ENCODE peak calls at places on chromosomes 13 and 19, in four cellular contexts. R is K562, Y is H1, U is HepG2. I is an unnamed sample.

GRCh38 chr19:42148270-42148669 is 16.0 kb upstream of the POU2F2 start:
- DNase-seq in Y (no peak), U (no peak), R (no peak), I (no peak)

GRCh38 chr13:21445759-21446158 is 13.3 kb downstream of the ZDHHC20 start:
- DNase-seq in Y (no peak), R (no peak), U (no peak), I (no peak)

GRCh38 chr19:39399684-39400465 is 6.8 kb upstream of the ZFP36 start:
- DNase-seq in U (no peak), Y (no peak), R (no peak), I (no peak)

GRCh38 chr13:76711515-76712182 is 174.6 kb downstream of the KCTD12 start:
- DNase-seq in R (no peak), U (no peak), Y (no peak), I (peak; percentile 10)

GRCh38 chr13:38674208-38674607 is 12.7 kb upstream of the FREM2 start:
- DNase-seq in Y (no peak), U (no peak), R (no peak), I (no peak)

GRCh38 chr19:46221981-46222610 is 7.4 kb upstream of the IGFL1 start:
- DNase-seq in Y (no peak), U (no peak), R (no peak), I (peak; percentile 98)

GRCh38 chr13:75091707-75092106 is 390.3 kb downstream of the TBC1D4 start:
- DNase-seq in R (no peak), Y (no peak), U (no peak), I (no peak)

GRCh38 chr19:40494191-40494838 is 27.5 kb downstream of the SPTBN4 start:
- DNase-seq in Y (no peak), U (no peak), R (no peak), I (no peak)

GRCh38 chr13:73036566-73036965 is 22.2 kb upstream of the KLF5 start:
- DNase-seq in R (no peak), Y (no peak), U (no peak), I (no peak)

GRCh38 chr13:23799945-23800344 is 89.3 kb downstream of the MIPEP start:
- DNase-seq in U (no peak), Y (no peak), R (no peak), I (no peak)

GRCh38 chr13:24159362-24159761 is 1.2 kb upstream of the SPATA13 start:
- DNase-seq in R (peak; percentile 7), Y (no peak), U (no peak), I (no peak)

GRCh38 chr13:37681295-37682032 is 82.9 kb upstream of the POSTN start:
- DNase-seq in R (no peak), Y (no peak), U (no peak), I (no peak)

GRCh38 chr13:33721719-33722118 is 96.2 kb upstream of the RFC3 start:
- DNase-seq in Y (no peak), U (no peak), R (no peak), I (peak; percentile 19)

GRCh38 chr13:109668433-109669233 is 117.8 kb downstream of the IRS2 start:
- DNase-seq in R (no peak), U (no peak), Y (no peak), I (no peak)

GRCh38 chr13:73045036-73045435 is 13.8 kb upstream of the KLF5 start:
- DNase-seq in U (no peak), R (no peak), Y (no peak), I (no peak)

GRCh38 chr13:80716610-80717081 is 375.7 kb upstream of the SPRY2 start:
- DNase-seq in Y (no peak), R (no peak), U (no peak), I (no peak)

GRCh38 chr13:98827449-98827848 is 75.0 kb upstream of the SLC15A1 start:
- DNase-seq in U (no peak), R (no peak), Y (no peak), I (no peak)

GRCh38 chr13:26348966-26349365 is 95.0 kb downstream of the CDK8 start:
- DNase-seq in U (peak; percentile 5), R (peak; percentile 9), Y (no peak), I (no peak)

GRCh38 chr13:99237981-99238662 is 20.1 kb downstream of the GPR18 start:
- DNase-seq in R (no peak), U (no peak), Y (no peak), I (no peak)

GRCh38 chr13:31962661-31963345 is 68.8 kb upstream of the FRY start:
- DNase-seq in U (peak; percentile 29), R (no peak), Y (no peak), I (no peak)

GRCh38 chr19:4506449-4507149 is 11.7 kb downstream of the PLIN4 start:
- DNase-seq in U (no peak), R (no peak), Y (no peak), I (no peak)

GRCh38 chr13:50783940-50784339 is 59.6 kb downstream of the DLEU7 start:
- DNase-seq in R (no peak), Y (no peak), U (no peak), I (no peak)

GRCh38 chr19:32642771-32643170 is 32.2 kb downstream of the ANKRD27 start:
- DNase-seq in Y (no peak), R (no peak), U (no peak), I (no peak)

GRCh38 chr19:33639034-33639681 is 17.4 kb downstream of the CHST8 start:
- DNase-seq in U (no peak), Y (no peak), R (no peak), I (no peak)

GRCh38 chr13:66635526-66635925 is 594.6 kb downstream of the PCDH9 start:
- DNase-seq in U (no peak), Y (no peak), R (no peak), I (no peak)

GRCh38 chr19:11982526-11982925 is 17.7 kb downstream of the ZNF763 start:
- DNase-seq in R (no peak), Y (no peak), U (no peak), I (no peak)

GRCh38 chr13:45823583-45823982 is 28.0 kb downstream of the SIAH3 start:
- DNase-seq in Y (no peak), U (no peak), R (no peak), I (no peak)

GRCh38 chr13:62556973-62557372 is 1141.3 kb upstream of the PCDH20 start:
- DNase-seq in R (no peak), U (no peak), Y (no peak), I (no peak)

GRCh38 chr19:40549007-40549708 is 27.5 kb upstream of the SHKBP1 start:
- DNase-seq in R (peak; percentile 87), U (peak; percentile 49), Y (peak; percentile 73), I (peak; percentile 92)

GRCh38 chr19:7976461-7976860 is 29.0 kb downstream of the ELAVL1 start:
- DNase-seq in U (no peak), Y (no peak), R (no peak), I (no peak)

GRCh38 chr13:48595330-48596127 is 58.2 kb upstream of the CYSLTR2 start:
- DNase-seq in Y (no peak), R (peak; percentile 12), U (peak; percentile 79), I (peak; percentile 15)

GRCh38 chr13:23466144-23467002 is 32.9 kb upstream of the SACS start:
- DNase-seq in R (peak; percentile 23), Y (no peak), U (peak; percentile 54), I (peak; percentile 41)

GRCh38 chr19:58499021-58499927 is 12.5 kb downstream of the SLC27A5 start:
- DNase-seq in Y (peak; percentile 96), U (peak; percentile 98), R (peak; percentile 99), I (peak; percentile 100)

GRCh38 chr13:37443538-37443937 is 155.0 kb downstream of the POSTN start:
- DNase-seq in R (no peak), U (no peak), Y (no peak), I (no peak)

GRCh38 chr13:96299235-96299634 is 209.3 kb downstream of the HS6ST3 start:
- DNase-seq in Y (no peak), R (no peak), U (peak; percentile 6), I (peak; percentile 1)

GRCh38 chr19:29323972-29324680 is 111.2 kb upstream of the UQCRFS1 start:
- DNase-seq in R (no peak), Y (no peak), U (no peak), I (no peak)

GRCh38 chr13:74687452-74688180 is 553.4 kb upstream of the KLF12 start:
- DNase-seq in R (no peak), Y (no peak), U (no peak), I (no peak)

GRCh38 chr19:54100560-54100959 is at the start of gene OSCAR:
- DNase-seq in R (no peak), Y (no peak), U (peak; percentile 29), I (no peak)
- H3K4me2 ChIP-seq in R (no peak within 1 kb of the TSS), Y (no peak within 1 kb of the TSS), U (peak within 1 kb of the TSS; percentile 54), I (no peak within 1 kb of the TSS)

DNA sequence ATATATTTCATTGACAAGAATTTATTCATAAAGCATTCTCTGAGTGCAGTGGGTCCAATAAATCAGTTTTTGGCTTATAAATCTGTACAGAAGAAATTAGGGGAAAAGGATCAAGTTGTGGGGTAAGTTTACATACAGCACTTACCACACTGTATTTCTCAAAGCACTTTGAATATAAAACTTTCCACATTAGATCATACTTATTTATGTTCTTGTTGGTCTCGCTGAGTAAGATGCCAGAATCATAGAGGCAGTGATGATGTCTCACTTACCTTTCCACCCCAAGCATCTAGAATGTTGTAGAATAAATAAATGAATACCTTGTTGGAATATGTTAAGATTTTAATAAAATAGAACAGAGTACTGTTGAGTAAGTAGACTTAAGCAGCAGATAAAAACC is 279.1 kb downstream of the PCDH20 start:
- DNase-seq in Y (no peak), R (no peak), U (no peak), I (no peak)
- TF ChIP-seq RNF2 in Y (no peak), R (no peak), U (no peak), I (no peak)

DNA sequence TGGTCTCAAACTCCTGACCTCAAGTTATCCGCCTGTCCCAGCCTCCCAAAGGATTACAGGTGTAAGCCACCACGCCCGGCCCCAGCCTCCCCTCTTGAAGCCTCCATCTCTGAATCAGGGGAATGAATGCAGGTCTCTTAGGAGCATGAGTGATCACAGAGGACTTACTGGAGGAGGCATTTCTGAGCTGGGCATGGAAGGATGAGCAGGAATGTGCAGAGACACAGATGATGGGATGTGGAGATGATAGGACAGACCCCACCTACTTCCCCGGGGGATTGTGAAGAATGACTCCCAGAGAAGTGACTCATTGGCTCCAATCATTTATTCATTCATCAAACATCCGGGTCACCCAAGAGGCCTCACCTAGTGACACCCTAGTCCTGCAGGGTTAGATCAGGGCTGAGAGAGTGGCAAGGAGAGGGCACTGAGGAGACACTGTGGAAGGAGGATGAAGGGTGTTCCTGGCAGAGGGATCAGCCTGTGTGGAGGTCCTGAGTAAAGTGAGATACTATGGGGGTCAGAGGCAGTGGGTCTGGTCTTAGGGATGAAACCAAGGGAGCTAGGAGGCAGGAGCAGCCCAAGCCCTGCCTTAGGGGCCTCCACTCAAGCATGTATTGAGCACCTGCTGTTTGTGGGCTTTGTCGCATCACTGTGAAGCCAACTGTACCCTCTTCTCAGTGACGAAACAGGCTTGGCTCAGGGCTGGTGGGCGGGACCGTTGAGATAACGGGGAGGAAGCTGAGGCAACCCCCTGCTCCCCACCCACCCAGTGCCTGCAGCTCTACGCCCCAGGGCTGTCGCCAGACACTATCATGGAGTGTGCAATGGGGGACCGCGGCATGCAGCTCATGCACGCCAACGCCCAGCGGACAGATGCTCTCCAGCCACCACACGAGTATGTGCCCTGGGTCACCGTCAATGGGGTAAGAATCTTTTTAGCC is 3.0 kb downstream of the IFI30 start:
- DNase-seq in Y (no peak), U (no peak), R (no peak), I (no peak)
- TF ChIP-seq POLR2A in Y (no peak), U (no peak), R (no peak), I (no peak)

GRCh38 chr13:40784540-40784939 is 4.9 kb upstream of the SLC25A15 start:
- DNase-seq in Y (no peak), U (no peak), R (no peak), I (no peak)

GRCh38 chr13:40790232-40790631 is 821 bp downstream of the SLC25A15 start:
- DNase-seq in Y (no peak), R (no peak), U (no peak), I (peak; percentile 7)

GRCh38 chr13:40789275-40790231 is at the start of gene SLC25A15:
- DNase-seq in R (peak; percentile 80), Y (no peak), U (peak; percentile 67), I (peak; percentile 82)

GRCh38 chr13:40787062-40787461 is 2.3 kb upstream of the SLC25A15 start:
- DNase-seq in Y (no peak), R (no peak), U (no peak), I (no peak)

GRCh38 chr13:40786568-40786996 is 2.8 kb upstream of the SLC25A15 start:
- DNase-seq in U (peak; percentile 90), Y (no peak), R (no peak), I (no peak)
- H3K4me2 ChIP-seq in U (peak overlapping the region; percentile 85), Y (no peak overlapping the region), R (no peak overlapping the region), I (peak overlapping the region; percentile 23)

I was measured in A549.